ENCODE peak calls at places on chromosomes 12 and 14, in four cellular contexts. O, L, T and P are unnamed samples.

GRCh38 chr14:56359245-56359644 is 220.4 kb upstream of the TMEM260 start:
- DNase-seq in T (no peak), O (peak), L (no peak), P (no peak)

GRCh38 chr12:122793685-122794106 is 19.3 kb downstream of the CCDC62 start:
- DNase-seq in T (peak), L (no peak), O (peak), P (peak)

GRCh38 chr14:92578511-92578910 is 64.9 kb downstream of the RIN3 start:
- DNase-seq in T (no peak), O (no peak), L (no peak), P (no peak)

GRCh38 chr14:91387135-91387849 is 30.3 kb downstream of the CCDC88C start:
- DNase-seq in O (peak), L (no peak), T (no peak), P (no peak)

GRCh38 chr12:123150804-123151678 is at the start of gene PITPNM2:
- DNase-seq in T (no peak), O (no peak), L (peak), P (no peak)

GRCh38 chr14:104940526-104941150 is 16.0 kb downstream of the PLD4 start:
- DNase-seq in L (no peak), T (no peak), O (no peak), P (no peak)

GRCh38 chr12:116924558-116925453 is 14.1 kb downstream of the FBXW8 start:
- DNase-seq in T (peak), L (no peak), O (peak), P (no peak)

GRCh38 chr14:33950320-33951182 is at the start of gene EGLN3:
- DNase-seq in O (no peak), T (peak), L (no peak), P (no peak)

GRCh38 chr14:69316449-69317391 is 56.8 kb downstream of the GALNT16 start:
- DNase-seq in L (no peak), T (peak), O (no peak), P (peak)

GRCh38 chr12:122459211-122459610 is 36.7 kb upstream of the CLIP1 start:
- DNase-seq in L (no peak), T (no peak), O (no peak), P (no peak)

GRCh38 chr12:38149395-38150073 is 167.0 kb upstream of the ALG10B start:
- DNase-seq in L (no peak), T (no peak), O (no peak), P (no peak)

GRCh38 chr14:77376380-77376770 is 519 bp downstream of the TMED8 start:
- DNase-seq in O (no peak), T (no peak), L (no peak), P (no peak)

GRCh38 chr14:99004112-99004511 is 267.9 kb downstream of the BCL11B start:
- DNase-seq in L (no peak), O (no peak), T (no peak), P (no peak)

GRCh38 chr14:32006267-32007110 is 70.6 kb upstream of the ARHGAP5 start:
- DNase-seq in T (no peak), O (no peak), L (no peak), P (no peak)

GRCh38 chr12:75480469-75480949 is at the start of gene GLIPR1:
- DNase-seq in T (peak), O (peak), L (peak), P (peak)

GRCh38 chr14:89543420-89543790 is 126.4 kb upstream of the FOXN3 start:
- DNase-seq in O (no peak), T (no peak), L (no peak), P (no peak)

GRCh38 chr14:104973215-104974145 is 4.7 kb downstream of the AHNAK2 start:
- DNase-seq in O (no peak), T (peak), L (peak), P (peak)

GRCh38 chr14:36805116-36805515 is 143.5 kb downstream of the PAX9 start:
- DNase-seq in T (no peak), O (no peak), L (no peak), P (no peak)

GRCh38 chr12:66087365-66087943 is 43.1 kb downstream of the LLPH start:
- DNase-seq in L (no peak), O (peak), T (peak), P (peak)

GRCh38 chr12:124525455-124525854 is 42.0 kb downstream of the NCOR2 start:
- DNase-seq in T (no peak), O (no peak), L (no peak), P (no peak)

GRCh38 chr12:95607642-95608041 is 56.4 kb upstream of the USP44 start:
- DNase-seq in L (no peak), O (no peak), T (no peak), P (no peak)

GRCh38 chr12:41486718-41487117 is 298.6 kb downstream of the PDZRN4 start:
- DNase-seq in L (no peak), O (no peak), T (peak), P (no peak)

GRCh38 chr14:31400031-31400638 is 20.2 kb downstream of the HEATR5A start:
- DNase-seq in O (no peak), T (no peak), L (no peak), P (no peak)

GRCh38 chr12:121748571-121749265 is 36.2 kb downstream of the TMEM120B start:
- DNase-seq in T (peak), O (no peak), L (no peak), P (peak)

GRCh38 chr12:56930241-56930640 is 4.0 kb downstream of the SDR9C7 start:
- DNase-seq in L (no peak), O (no peak), T (no peak), P (no peak)

GRCh38 chr12:123085730-123086487 is 65.0 kb downstream of the PITPNM2 start:
- DNase-seq in L (no peak), O (no peak), T (no peak), P (no peak)

GRCh38 chr14:96265387-96265786 is 9.4 kb downstream of the BDKRB1 start:
- DNase-seq in L (no peak), O (no peak), T (no peak), P (no peak)

GRCh38 chr14:80275208-80275850 is 64.0 kb upstream of the DIO2 start:
- DNase-seq in L (no peak), O (no peak), T (no peak), P (no peak)

GRCh38 chr12:86543716-86544115 is 287.5 kb upstream of the MGAT4C start:
- DNase-seq in L (no peak), O (no peak), T (no peak), P (no peak)

GRCh38 chr14:71169861-71170260 is 262.6 kb downstream of the PCNX1 start:
- DNase-seq in O (no peak), T (no peak), L (no peak), P (no peak)

GRCh38 chr14:91258021-91258618 is 13.6 kb upstream of the GPR68 start:
- DNase-seq in L (peak), T (no peak), O (no peak), P (no peak)

DNA sequence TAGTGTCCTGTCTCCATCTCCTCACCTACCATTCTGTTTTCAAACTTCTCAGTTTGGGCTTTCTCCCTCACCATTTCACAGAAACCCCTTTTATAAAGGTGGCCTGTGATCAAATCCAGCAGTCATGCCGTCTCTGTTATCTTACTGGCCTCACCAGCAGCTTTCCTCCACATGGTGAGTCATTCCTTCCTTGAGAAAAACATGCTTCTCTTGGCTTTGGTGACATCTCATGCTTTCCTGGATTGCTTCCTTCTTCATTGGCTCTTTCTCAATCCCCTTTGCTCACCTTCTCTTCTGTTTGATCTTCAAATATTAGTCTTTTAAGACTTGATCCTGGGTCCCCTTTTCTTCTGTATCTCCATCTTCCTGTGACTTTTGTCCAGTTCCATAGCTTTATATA is 164.9 kb downstream of the ANO4 start:
- DNase-seq in L (no peak), T (peak), O (no peak), P (no peak)
- H3K4me3 ChIP-seq in L (no peak), T (no peak), O (no peak), P (no peak)

DNA sequence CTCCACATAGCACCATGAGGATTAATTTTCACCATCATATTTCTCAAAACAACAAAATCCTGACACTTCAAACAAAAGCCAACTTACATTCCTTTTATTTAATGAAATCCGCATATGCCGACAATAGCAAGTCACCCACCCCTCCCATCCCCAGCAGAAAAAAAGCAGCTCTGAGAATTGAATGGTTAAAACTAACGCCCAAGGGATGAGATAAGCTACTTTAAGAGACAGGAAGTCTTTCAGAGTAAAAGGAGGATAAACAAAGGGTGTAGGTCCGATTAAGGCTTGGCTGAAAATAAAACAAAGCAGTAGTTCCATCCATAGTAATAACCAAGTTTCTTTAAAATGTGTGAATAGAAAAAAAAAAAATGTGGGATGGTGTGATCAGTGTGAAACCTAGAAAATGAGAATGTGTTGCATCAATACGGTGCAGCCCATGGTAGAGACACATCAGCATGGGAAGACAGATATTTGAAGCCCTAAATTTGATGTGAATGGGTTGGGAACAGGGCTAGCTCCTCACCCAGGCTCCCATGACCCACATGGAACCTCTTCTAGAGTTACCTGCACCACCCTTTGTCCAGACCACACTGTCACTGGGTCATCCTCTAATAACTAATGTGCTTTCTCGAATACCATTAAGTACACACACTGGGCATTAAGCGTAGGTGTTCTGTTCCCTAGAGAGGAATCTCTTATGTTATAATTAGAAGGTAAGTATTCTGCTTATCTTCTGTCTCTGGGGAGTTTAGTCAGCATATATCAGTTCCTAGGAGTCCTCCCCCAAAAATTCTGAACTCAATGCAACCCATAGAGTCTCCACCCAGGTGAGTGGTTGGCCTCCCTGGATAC is 31.7 kb downstream of the RTRAF start:
- DNase-seq in O (peak), T (no peak), L (no peak), P (no peak)
- H3K4me3 ChIP-seq in O (no peak), T (no peak), L (no peak), P (no peak)

GRCh38 chr12:129009833-129010232 is 156.6 kb downstream of the GLT1D1 start:
- DNase-seq in O (no peak), L (no peak), T (no peak), P (no peak)

GRCh38 chr12:129002447-129002846 is 149.2 kb downstream of the GLT1D1 start:
- DNase-seq in O (no peak), L (no peak), T (no peak), P (no peak)

DNA sequence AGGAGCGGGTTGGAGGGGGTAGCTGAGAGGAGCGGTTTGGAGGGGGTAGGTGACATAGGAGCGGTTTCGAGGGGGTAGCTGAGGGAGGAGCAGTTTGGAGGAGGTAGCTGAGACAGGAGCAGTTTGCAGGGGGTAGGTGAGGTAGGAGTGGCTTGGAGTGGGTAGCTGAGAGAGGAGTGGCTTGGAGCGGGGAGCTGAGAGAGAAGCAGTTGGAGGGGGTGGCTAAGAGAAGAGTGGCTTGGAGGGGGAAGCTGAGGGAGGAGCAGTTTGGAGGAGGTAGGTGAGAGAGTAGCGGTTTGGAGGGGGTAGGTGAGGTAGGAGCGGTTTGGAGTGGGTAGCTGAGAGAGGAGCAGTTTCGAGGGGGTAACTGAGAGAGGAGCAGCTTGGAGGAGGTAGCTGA is 152.1 kb downstream of the GLT1D1 start:
- DNase-seq in O (no peak), T (no peak), L (no peak), P (no peak)
- H3K4me3 ChIP-seq in O (no peak), T (no peak), L (no peak), P (no peak)

GRCh38 chr12:89878327-89878726 is 169.7 kb upstream of the ATP2B1 start:
- DNase-seq in L (no peak), T (no peak), O (no peak), P (no peak)
- H3K4me3 ChIP-seq in L (no peak), T (no peak), O (no peak), P (no peak)

DNA sequence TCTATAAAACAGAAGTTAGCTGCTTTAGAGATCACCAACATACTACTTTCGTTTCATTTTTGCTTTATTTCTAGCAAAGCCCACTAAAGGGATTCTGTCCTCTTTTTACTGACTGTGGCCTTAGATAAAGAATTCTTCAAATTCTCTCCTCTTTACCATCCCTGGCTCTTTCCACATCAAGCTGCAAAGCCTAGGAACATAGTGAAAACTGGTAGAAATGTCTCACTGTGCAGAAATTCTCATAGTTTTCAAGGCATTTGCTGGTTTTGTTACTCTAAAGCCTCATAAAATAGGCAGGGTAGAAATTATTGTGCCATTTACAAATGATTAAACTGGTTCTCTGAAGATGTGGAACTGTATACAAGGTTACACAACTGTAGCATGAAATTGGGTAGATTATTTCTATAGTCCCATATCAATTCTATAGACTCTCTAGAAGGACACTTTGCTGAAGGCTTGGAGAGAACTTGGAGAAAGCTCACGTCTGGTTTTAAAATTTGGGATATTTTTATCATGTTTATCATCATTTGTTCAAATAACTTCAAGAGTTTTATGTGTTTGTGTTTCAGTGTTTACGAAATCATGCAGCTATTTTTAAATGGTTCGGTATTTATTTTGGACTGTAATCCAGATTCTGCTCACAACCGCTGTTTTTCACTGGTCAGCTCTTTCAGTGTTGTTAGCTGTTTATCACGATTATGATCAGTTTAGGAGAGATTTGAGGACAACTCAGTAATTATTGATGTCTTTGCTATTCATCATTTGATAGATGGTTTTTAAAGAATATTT is 36.8 kb upstream of the CSRP2 start:
- DNase-seq in O (no peak), L (no peak), T (no peak), P (no peak)
- H3K4me3 ChIP-seq in O (no peak), L (no peak), T (no peak), P (no peak)

GRCh38 chr12:64160021-64160717 is 61.9 kb downstream of the KICS2 start:
- DNase-seq in L (no peak), T (no peak), O (no peak), P (no peak)
- H3K4me3 ChIP-seq in L (no peak), T (no peak), O (no peak), P (no peak)